ENCODE peak calls at places on chromosomes 1 and 21, in five cellular contexts. R is nephron progenitor cell, T is kidney epithelial cell, A is brain microvascular endothelial cell, C is pancreas. N is an unnamed sample.

GRCh38 chr1:232308616-232309015 is 321.3 kb downstream of the SIPA1L2 start:
- DNase-seq in R (no peak), T (no peak), A (peak), C (no peak), N (no peak)

GRCh38 chr1:239804265-239804664 is 287.4 kb upstream of the FMN2 start:
- DNase-seq in R (no peak), T (no peak), A (no peak), C (no peak), N (no peak)

GRCh38 chr1:20126806-20127440 is 7.6 kb upstream of the PLA2G2D start:
- DNase-seq in R (no peak), T (no peak), A (no peak), C (no peak), N (no peak)

GRCh38 chr21:21860888-21861287 is 862.7 kb downstream of the NCAM2 start:
- DNase-seq in R (no peak), T (no peak), A (no peak), C (no peak), N (no peak)

GRCh38 chr1:91948501-91949355 is 473 bp upstream of the BRDT start:
- DNase-seq in R (no peak), T (no peak), A (no peak), C (no peak), N (no peak)

GRCh38 chr1:236677641-236678235 is 8.6 kb upstream of the ACTN2 start:
- DNase-seq in R (no peak), T (no peak), A (no peak), C (no peak), N (no peak)

GRCh38 chr1:20100632-20101355 is 18.5 kb downstream of the PLA2G2D start:
- DNase-seq in R (peak), T (no peak), A (peak), C (peak), N (peak)

GRCh38 chr1:186965847-186966246 is 137.1 kb downstream of the PLA2G4A start:
- DNase-seq in R (no peak), T (no peak), A (no peak), C (no peak), N (no peak)

GRCh38 chr1:166944186-166944967 is 31.0 kb downstream of the ILDR2 start:
- DNase-seq in R (no peak), T (peak), A (peak), C (no peak), N (no peak)

GRCh38 chr1:187264995-187265602 is 436.4 kb downstream of the PLA2G4A start:
- DNase-seq in R (peak), T (no peak), A (peak), C (peak), N (peak)

GRCh38 chr1:30514137-30514654 is 209.2 kb downstream of the MATN1 start:
- DNase-seq in R (no peak), T (no peak), A (no peak), C (no peak), N (no peak)

DNA sequence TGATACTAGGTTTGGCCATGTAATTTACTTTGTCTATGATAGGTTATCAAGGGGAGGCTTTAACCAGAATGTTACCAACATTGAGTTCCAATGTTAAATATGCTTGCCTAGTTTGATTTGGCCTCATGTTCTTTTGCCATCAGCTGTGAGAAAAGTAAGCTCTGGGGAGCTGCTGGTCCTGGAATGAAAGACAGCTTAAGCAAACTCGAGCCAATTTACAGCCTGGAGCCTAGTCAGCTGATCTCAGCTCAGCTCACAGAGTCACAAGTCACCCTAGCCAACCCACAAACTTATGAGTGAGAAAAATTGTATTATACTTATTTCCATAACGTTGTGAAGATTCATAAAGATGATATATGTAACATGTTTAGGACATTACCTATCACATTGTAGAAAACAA is 426.7 kb downstream of the RWDD3 start:
- DNase-seq in R (no peak), T (no peak), A (no peak), C (peak), N (no peak)
- TF ChIP-seq CTCF in R (no peak), T (no peak), A (no peak), C (no peak), N (no peak)

DNA sequence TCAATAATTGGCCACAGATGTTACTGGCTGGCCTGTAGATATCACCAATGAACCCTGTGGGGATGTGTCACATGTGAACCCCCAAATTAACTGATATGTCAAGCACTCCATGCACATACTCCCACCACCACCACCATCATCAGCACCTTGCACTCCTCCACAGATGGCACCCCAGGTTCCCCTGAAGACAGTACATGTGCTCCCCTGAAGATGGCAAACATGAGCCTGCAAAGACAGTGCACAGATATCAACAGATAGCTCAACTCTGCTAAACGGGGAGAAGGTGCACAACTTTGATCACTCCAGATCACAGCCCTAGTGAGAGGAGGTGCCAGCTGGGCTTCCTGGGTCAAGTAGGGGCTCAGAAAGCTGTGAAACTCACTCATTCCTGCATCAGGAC is 74.4 kb downstream of the CLCA4 start:
- DNase-seq in R (no peak), T (no peak), A (no peak), C (no peak), N (no peak)
- TF ChIP-seq CTCF in R (no peak), T (no peak), A (no peak), C (no peak), N (no peak)

DNA sequence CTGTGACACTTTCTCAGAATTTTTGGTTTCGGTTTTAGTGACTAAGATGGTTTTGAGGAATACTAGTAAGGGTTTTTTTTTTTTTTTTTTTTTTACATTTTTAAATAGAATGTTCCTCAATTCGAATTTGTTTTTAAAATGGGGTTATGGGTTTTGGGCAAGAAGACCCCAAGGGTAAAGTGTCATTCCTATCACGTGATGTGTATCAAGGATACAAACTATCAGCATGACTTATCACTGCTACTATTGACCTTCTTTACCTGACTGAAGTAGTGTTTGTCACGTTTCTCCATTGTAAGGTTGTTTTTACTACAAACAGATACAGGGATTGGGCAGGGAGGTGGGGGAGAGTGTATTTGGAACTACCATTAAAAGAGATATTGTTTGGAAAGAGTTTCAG is 781.1 kb upstream of the ADGRL4 start:
- DNase-seq in R (no peak), T (no peak), A (no peak), C (no peak), N (no peak)
- TF ChIP-seq CTCF in R (no peak), T (no peak), A (no peak), C (no peak), N (no peak)

DNA sequence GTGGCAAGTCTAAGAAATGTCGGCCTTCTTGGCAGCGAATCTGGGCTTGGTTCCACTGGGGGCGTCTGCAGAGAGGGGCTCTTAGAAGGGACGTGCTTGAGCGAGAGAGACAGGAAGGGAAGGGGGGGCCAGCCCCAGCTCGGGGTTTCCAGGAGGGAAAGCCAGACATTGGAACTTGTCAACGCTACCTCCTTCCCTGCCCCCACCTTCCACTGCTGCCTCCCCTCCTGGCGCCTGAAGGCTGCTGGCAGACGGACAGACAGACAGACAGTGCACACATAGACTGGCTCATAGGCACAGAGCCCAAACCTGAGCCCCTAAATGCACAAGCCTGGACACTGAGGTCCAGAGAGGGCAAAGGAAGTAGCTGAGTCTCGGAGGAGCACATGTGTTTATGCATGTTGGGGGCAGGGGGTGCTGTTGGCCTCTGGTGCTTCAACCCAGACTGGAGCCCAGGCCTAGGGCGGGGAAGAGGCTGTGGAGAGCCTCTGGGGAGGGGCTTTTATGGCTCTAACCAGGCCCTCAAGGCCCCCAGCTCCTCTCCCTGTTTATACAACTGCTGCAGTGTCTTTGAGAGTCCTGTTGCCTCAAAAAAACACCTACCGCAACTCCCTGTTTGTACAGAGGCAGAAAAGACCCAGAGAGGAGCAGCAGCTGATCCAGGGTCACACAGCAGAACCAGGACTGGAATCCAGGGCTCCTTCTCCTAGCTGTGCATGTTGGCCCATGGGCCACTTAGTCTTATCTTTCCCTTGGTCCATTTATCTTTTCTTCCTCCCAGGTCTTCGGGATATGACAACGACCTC is 33.1 kb upstream of the WASF2 start:
- DNase-seq in R (peak), T (no peak), A (no peak), C (no peak), N (peak)
- TF ChIP-seq CTCF in R (no peak), T (peak), A (peak), C (no peak), N (peak)

GRCh38 chr1:45585110-45585426 is 1.2 kb downstream of the NASP start:
- DNase-seq in R (no peak), T (no peak), A (no peak), C (no peak), N (no peak)

GRCh38 chr1:45586769-45587168 is 2.9 kb downstream of the NASP start:
- DNase-seq in R (no peak), T (no peak), A (no peak), C (no peak), N (no peak)

GRCh38 chr1:45585496-45586075 is 1.7 kb downstream of the NASP start:
- DNase-seq in R (no peak), T (no peak), A (no peak), C (no peak), N (no peak)

GRCh38 chr1:45594412-45594811 is 10.6 kb downstream of the NASP start:
- DNase-seq in R (no peak), T (no peak), A (no peak), C (no peak), N (no peak)

DNA sequence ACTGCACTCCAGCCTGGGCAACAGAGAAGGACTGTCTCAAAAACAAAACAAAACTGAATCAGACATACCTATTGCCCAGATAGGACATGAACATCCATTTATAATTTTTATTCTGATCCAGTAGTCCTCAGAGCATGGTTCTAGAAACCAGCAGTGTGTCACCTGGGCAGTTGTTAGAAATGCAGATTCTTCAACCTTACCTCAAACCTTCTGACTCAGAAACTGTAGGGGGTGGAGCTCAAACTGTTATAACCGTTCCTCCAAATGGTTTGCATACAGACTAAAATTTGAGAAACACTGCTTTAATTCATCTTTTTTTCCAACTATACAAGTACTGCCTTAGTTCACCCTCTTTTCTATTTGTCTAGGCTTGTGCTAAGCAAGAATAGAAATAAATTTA is 6.0 kb downstream of the NASP start:
- DNase-seq in R (no peak), T (no peak), A (no peak), C (no peak), N (no peak)
- TF ChIP-seq CTCF in R (no peak), T (no peak), A (no peak), C (no peak), N (no peak)

DNA sequence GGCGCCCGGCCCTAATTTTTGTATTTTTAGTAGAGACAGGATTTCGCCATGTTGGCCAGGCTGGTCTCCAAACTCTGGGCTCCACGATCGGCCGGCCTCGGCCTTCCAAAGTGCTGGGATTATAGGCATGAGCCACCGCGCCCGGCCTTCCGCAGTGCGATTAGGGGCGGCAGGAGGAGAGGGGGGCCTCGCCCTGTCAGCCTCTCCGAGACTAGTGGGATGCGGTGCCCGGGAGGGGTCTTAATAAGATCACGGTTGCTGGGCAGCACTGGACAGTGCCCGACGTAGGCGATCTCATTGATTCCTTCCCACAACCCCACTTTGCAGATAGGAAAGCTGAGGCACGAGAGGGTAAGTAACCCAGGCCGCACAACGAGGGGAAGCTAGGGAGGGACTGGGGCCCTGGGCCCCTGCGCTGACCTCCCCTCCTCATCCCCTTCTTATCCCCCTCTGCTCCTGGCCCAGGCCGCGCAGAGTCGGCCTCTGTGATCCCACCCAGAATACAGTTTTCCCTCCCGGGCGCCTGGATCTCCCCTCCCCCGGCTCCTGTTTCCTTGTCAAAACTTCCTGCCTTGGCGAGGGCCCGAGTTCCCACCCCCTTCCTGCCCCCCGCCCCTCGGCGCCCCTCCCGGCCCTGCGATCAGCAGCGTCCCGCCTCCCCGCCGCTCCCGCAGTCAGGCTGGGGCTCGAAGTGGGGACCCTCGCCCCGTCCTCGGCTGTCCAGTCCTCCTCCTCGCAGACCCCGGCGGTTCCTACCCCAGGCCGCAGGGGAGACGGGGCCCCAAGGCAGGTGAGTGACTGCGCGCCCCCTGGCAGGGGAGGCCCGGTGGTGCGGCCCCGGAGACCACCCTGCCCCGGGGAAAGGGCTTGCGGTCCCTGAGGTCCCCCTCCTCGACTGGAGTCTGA is at the start of gene PEAR1:
- DNase-seq in R (peak), T (no peak), A (no peak), C (no peak), N (peak)
- TF ChIP-seq CTCF in R (peak), T (no peak), A (peak), C (no peak), N (no peak)

N was measured in neural crest cell.